ENCODE peak calls at places on chromosome 6, in eight cellular contexts. J, P, W, K, A, L, X and I are unnamed samples. For H3K4me1, the result is how much of the 10 kb centered on the place peaks cover.

GRCh38 chr6:170128346-170128745 is 162.5 kb downstream of the DLL1 start:
- DNase-seq in A (no peak), X (peak), J (no peak), P (no peak), W (no peak), K (no peak), L (no peak), I (no peak)

GRCh38 chr6:153790048-153790447 is 249.0 kb upstream of the OPRM1 start:
- DNase-seq in P (peak), X (no peak), W (no peak), J (no peak), K (no peak), A (peak), L (peak), I (no peak)

GRCh38 chr6:141685416-141685815 is 447.3 kb upstream of the GJE1 start:
- DNase-seq in L (no peak), X (no peak), W (no peak), P (no peak), J (no peak), K (no peak), A (no peak), I (no peak)

GRCh38 chr6:12137480-12137879 is 125.4 kb downstream of the HIVEP1 start:
- DNase-seq in W (no peak), X (no peak), A (no peak), J (no peak), P (no peak), K (no peak), L (peak), I (peak)

GRCh38 chr6:17719323-17720041 is 12.8 kb upstream of the NUP153 start:
- DNase-seq in J (no peak), W (no peak), K (no peak), X (no peak), A (no peak), P (no peak), L (no peak), I (no peak)

GRCh38 chr6:54267798-54268197 is 40.4 kb upstream of the TINAG start:
- DNase-seq in K (no peak), W (no peak), J (no peak), P (peak), A (peak), L (peak), X (no peak), I (no peak)

GRCh38 chr6:107813555-107814194 is 10.4 kb downstream of the SCML4 start:
- DNase-seq in K (no peak), W (no peak), X (no peak), J (no peak), A (no peak), P (no peak), L (no peak), I (no peak)

GRCh38 chr6:107741191-107741680 is 82.9 kb downstream of the SCML4 start:
- DNase-seq in K (no peak), W (no peak), X (no peak), A (no peak), J (no peak), P (no peak), L (no peak), I (no peak)

GRCh38 chr6:167974644-167975344 is 22.7 kb upstream of the KIF25 start:
- DNase-seq in A (no peak), X (no peak), W (no peak), K (no peak), P (no peak), J (no peak), L (no peak), I (no peak)

GRCh38 chr6:47029865-47030561 is 12.1 kb downstream of the ADGRF1 start:
- DNase-seq in K (no peak), X (no peak), W (no peak), A (no peak), P (no peak), J (no peak), L (no peak), I (no peak)

GRCh38 chr6:105482227-105482839 is 79.5 kb upstream of the PREP start:
- DNase-seq in A (no peak), X (peak), K (no peak), L (peak), P (no peak), J (no peak), W (no peak), I (no peak)

GRCh38 chr6:38234934-38235678 is 404.6 kb downstream of the BTBD9 start:
- DNase-seq in J (no peak), P (no peak), A (no peak), W (no peak), L (no peak), X (no peak), K (no peak), I (no peak)

GRCh38 chr6:36677059-36677749 is 1.3 kb upstream of the CDKN1A start:
- DNase-seq in X (no peak), L (no peak), J (no peak), A (peak), W (no peak), P (no peak), K (no peak), I (no peak)

GRCh38 chr6:36676142-36677058 is 2.1 kb upstream of the CDKN1A start:
- DNase-seq in K (no peak), A (peak), P (no peak), J (no peak), W (no peak), L (peak), X (no peak), I (no peak)

GRCh38 chr6:36677753-36678487 is 594 bp upstream of the CDKN1A start:
- DNase-seq in A (no peak), K (no peak), L (no peak), P (no peak), J (no peak), X (no peak), W (no peak), I (no peak)

GRCh38 chr6:36678488-36679042 is at the start of gene CDKN1A:
- DNase-seq in L (peak), A (peak), X (peak), K (peak), W (peak), J (peak), P (peak), I (peak)

DNA sequence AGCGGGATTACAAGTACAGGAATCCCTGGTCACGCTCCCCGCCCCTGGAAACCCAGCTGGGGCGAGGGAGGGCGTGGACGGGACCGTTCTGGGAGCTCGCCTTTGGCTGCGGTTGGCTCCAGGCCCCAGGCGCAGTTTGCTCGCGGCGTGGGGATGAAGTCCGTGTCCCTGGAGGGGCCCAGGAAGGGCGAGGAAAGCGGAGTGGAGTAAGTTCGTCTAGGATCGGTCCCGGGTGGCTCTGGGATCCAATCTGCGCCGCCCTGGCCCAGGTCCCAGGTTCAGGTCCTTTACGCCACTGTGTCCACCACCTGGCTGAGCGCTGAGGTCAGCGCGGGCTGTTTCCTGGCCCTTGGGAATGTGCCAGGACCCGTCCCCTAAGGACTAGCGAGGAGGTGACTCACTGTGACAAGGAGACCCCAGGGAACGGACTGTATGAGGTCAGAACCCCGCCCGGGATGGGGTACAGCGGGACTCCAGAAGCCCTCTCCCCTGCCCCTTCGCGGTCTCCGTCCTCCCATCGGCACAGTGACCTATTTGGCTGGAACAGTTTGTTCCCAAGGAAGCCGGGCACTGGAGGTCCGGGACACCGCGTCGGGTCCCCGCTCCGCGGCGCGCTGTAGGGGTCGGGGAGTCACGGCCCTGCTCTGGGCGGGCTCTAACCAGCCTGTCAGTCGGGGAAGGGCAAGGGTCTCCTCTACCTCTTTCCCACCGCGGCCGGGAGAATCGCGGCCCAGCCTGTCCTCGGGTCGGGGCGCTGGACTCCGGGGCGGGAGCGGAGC is 718 bp downstream of the CDKN1A start:
- DNase-seq in X (peak), W (no peak), J (peak), K (peak), L (peak), P (no peak), A (peak), I (peak)
- H3K4me1 ChIP-seq in X (half or more), W (half or more), J (under half), K (half or more), L (under half), P (half or more), A (under half), I (under half)

DNA sequence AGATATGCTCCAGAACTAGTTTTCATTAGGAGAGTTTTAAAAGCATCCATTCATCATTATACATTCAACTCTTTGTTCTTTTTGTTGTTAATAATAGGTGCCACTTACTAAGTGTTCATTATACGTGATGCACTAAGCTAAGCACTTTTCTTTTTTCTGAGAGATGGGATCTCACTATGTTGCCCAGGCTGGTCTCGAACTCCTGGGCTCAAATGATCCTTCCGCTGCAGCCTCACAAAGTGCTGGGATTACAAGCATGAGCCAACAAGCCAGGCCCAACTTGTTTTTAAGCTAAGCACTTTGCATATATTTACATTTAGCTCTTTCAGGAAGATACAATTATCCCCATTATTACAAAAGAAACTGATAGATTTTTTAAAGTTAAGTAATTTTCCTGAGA is 5.7 kb upstream of the GFOD1 start:
- DNase-seq in X (no peak), W (no peak), A (no peak), P (no peak), L (no peak), K (no peak), J (no peak), I (no peak)
- H3K4me1 ChIP-seq in X (under half), W (under half), A (under half), P (under half), L (under half), K (under half), J (under half), I (under half)

DNA sequence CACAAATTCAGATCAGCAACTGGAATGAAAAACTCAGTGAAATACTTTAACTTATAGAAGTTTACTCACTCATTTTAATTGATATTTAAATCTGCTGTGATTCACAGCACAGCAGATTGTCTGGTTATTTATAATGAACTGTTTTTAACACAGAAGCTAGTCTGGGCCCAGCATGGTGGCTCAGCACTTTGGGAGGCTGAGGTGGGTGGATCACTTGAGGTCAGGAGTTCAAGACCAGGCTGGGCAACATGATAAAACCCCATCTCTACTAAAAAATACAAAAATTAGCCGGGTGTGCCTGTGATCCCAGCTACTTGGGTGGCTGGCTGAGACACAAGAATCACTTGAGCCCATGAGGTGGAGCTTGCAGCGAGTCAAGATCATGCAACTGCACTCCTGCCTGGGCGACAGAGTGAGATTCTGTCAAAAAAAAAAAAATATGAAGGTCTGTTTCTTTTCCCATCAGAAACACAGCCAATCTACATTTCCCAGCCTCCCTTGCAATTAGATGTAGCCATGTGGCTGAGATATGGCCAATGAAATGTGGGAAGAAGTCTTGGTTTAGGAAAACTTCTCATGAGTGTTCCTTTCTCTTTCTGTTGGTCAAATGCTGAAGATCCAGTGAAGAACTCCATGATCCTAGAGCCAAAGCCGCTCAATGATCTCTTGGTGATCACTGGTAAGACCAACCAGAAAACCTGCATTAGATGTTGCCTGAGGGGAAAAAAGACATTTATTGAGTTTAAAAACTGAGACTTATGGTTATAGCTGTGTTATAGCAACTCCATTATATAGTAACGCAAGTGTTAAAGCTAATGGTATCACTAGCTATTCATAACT is 31.3 kb upstream of the BTN3A2 start:
- DNase-seq in X (no peak), P (no peak), J (no peak), A (no peak), W (no peak), K (no peak), L (no peak), I (no peak)
- H3K4me1 ChIP-seq in X (under half), P (under half), J (under half), A (under half), W (under half), K (under half), L (under half), I (under half)

GRCh38 chr6:137820425-137820824 is 46.6 kb upstream of the TNFAIP3 start:
- DNase-seq in J (no peak), P (no peak), X (no peak), W (no peak), A (no peak), L (peak), K (no peak), I (no peak)

GRCh38 chr6:137823826-137824501 is 43.1 kb upstream of the TNFAIP3 start:
- DNase-seq in P (no peak), X (peak), J (peak), L (peak), K (no peak), A (peak), W (peak), I (no peak)

GRCh38 chr6:137820952-137821351 is 46.1 kb upstream of the TNFAIP3 start:
- DNase-seq in A (no peak), X (no peak), K (no peak), J (no peak), P (no peak), L (peak), W (no peak), I (no peak)

GRCh38 chr6:137819740-137820139 is 47.3 kb upstream of the TNFAIP3 start:
- DNase-seq in W (peak), K (no peak), P (no peak), J (peak), X (no peak), A (no peak), L (no peak), I (no peak)

GRCh38 chr6:137821486-137821885 is 45.6 kb upstream of the TNFAIP3 start:
- DNase-seq in W (no peak), P (no peak), J (no peak), X (no peak), L (no peak), K (no peak), A (no peak), I (no peak)
- H3K4me1 ChIP-seq in W (half or more), P (under half), J (half or more), X (half or more), L (under half), K (under half), A (under half), I (under half)

DNA sequence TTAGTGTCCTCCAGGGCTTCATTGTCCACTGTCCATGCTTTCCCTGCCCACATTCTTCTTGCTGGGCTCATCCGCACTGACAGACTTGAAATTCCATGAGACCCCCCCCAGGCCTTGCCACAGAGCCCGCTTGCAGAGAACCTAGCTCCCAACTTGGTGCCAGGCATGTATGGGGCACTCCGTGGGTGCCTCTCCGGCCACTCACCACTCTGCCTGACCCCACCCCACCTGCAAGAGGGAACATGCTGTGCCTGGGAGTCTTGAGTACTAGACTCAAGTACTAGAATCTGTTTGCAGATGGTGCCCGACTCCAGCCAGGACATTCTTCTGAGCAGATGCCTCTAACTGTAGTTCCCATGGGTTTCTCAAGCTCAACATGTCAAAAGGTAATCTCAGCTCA is 47.9 kb downstream of the TRERF1 start:
- DNase-seq in A (no peak), L (no peak), X (no peak), W (no peak), K (no peak), P (no peak), J (no peak), I (no peak)
- H3K4me1 ChIP-seq in A (under half), L (under half), X (half or more), W (half or more), K (under half), P (under half), J (half or more), I (half or more)

GRCh38 chr6:4021133-4021861 is 57.6 kb downstream of the FAM217A start:
- DNase-seq in W (peak), P (peak), A (peak), K (peak), X (peak), L (peak), J (peak), I (peak)
- H3K4me1 ChIP-seq in W (half or more), P (under half), A (under half), K (half or more), X (half or more), L (under half), J (half or more), I (under half)

GRCh38 chr6:15279047-15279661 is 33.3 kb downstream of the JARID2 start:
- DNase-seq in X (no peak), J (no peak), W (no peak), L (no peak), A (no peak), K (no peak), P (no peak), I (no peak)
- H3K4me1 ChIP-seq in X (under half), J (under half), W (under half), L (under half), A (under half), K (half or more), P (under half), I (under half)

DNA sequence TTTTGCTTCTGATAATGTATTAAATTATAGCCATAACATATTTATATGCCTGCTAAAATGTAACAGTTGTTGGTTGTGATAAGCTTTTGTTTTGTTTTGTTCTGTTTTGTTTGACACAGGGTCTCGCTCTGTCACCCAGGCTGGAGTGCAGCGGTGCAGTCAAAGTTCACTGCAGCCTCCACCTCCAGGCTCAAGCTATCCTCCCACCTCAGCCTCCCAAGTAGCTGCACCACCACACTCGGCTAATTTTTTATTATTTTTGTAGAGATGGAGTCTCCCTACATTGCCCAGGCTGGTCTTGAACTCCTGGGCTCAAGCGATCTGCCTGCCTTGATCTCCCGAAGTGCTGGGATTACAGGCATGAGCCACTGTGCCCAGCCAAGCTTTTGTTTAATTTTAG is 157.8 kb downstream of the ARID1B start:
- DNase-seq in X (no peak), J (no peak), W (no peak), A (no peak), K (no peak), L (no peak), P (no peak), I (no peak)
- H3K4me1 ChIP-seq in X (under half), J (under half), W (under half), A (under half), K (under half), L (under half), P (under half), I (under half)

GRCh38 chr6:25277401-25277800 is 1.8 kb upstream of the CARMIL1 start:
- DNase-seq in P (no peak), K (no peak), J (no peak), L (no peak), A (no peak), X (no peak), W (no peak), I (no peak)
- H3K4me1 ChIP-seq in P (under half), K (under half), J (under half), L (under half), A (under half), X (under half), W (under half), I (under half)